ENCODE peak calls at places on chromosomes 12 and 14, in eight cellular contexts. V is vagina, K is transverse colon, W is HL-60, U is SK-N-SH, T is K562, F is stomach, N is breast epithelium. J is an unnamed sample.

GRCh38 chr14:91405241-91405721 is 12.3 kb downstream of the CCDC88C start:
- DNase-seq in V (no peak), K (no peak), W (no peak), U (no peak), T (no peak), F (no peak), N (no peak), J (no peak)

GRCh38 chr14:51419685-51420084 is 179.6 kb downstream of the TMX1 start:
- DNase-seq in V (no peak), K (no peak), W (peak), U (no peak), T (no peak), F (no peak), N (no peak), J (no peak)

GRCh38 chr14:33617154-33617553 is 333.7 kb downstream of the EGLN3 start:
- DNase-seq in V (no peak), K (no peak), W (no peak), U (no peak), T (no peak), F (no peak), N (no peak), J (no peak)

GRCh38 chr12:91111366-91112321 is at the start of gene LUM:
- DNase-seq in V (no peak), K (no peak), W (no peak), U (peak), T (no peak), F (no peak), N (no peak), J (no peak)

GRCh38 chr12:119686355-119686754 is 18.4 kb downstream of the PRKAB1 start:
- DNase-seq in V (no peak), K (no peak), W (no peak), U (no peak), T (no peak), F (peak), N (peak), J (no peak)

GRCh38 chr14:32363761-32364160 is 34.7 kb downstream of the AKAP6 start:
- DNase-seq in V (no peak), K (no peak), W (no peak), U (no peak), T (no peak), F (no peak), N (no peak), J (no peak)

GRCh38 chr14:60206837-60207533 is 41.8 kb upstream of the DHRS7 start:
- DNase-seq in V (no peak), K (no peak), W (peak), U (no peak), T (no peak), F (no peak), N (no peak), J (no peak)

GRCh38 chr14:59278111-59278510 is 89.6 kb downstream of the DAAM1 start:
- DNase-seq in V (no peak), K (no peak), W (no peak), U (no peak), T (peak), F (no peak), N (no peak), J (no peak)

GRCh38 chr14:21974741-21975140 is 301.1 kb upstream of the OR4E1 start:
- DNase-seq in V (no peak), K (no peak), W (no peak), U (no peak), T (no peak), F (no peak), N (no peak), J (no peak)

GRCh38 chr12:5165296-5165970 is 121.8 kb downstream of the KCNA5 start:
- DNase-seq in V (no peak), K (no peak), W (no peak), U (no peak), T (no peak), F (no peak), N (no peak), J (no peak)

GRCh38 chr12:20370841-20371240 is 2.5 kb downstream of the PDE3A start:
- DNase-seq in V (no peak), K (no peak), W (no peak), U (no peak), T (no peak), F (no peak), N (no peak), J (no peak)

GRCh38 chr14:55340482-55340881 is 69.3 kb downstream of the FBXO34 start:
- DNase-seq in V (no peak), K (no peak), W (no peak), U (no peak), T (no peak), F (no peak), N (no peak), J (no peak)

GRCh38 chr14:35628989-35629388 is 95.0 kb downstream of the INSM2 start:
- DNase-seq in V (no peak), K (no peak), W (no peak), U (no peak), T (peak), F (no peak), N (no peak), J (no peak)

GRCh38 chr14:44775248-44775647 is 186.5 kb downstream of the KLHL28 start:
- DNase-seq in V (no peak), K (no peak), W (no peak), U (no peak), T (no peak), F (no peak), N (no peak), J (no peak)

GRCh38 chr12:103043531-103044445 is 86.3 kb downstream of the ASCL1 start:
- DNase-seq in V (no peak), K (no peak), W (no peak), U (no peak), T (no peak), F (no peak), N (no peak), J (no peak)

GRCh38 chr12:70045514-70045913 is 197.7 kb upstream of the CNOT2 start:
- DNase-seq in V (no peak), K (peak), W (no peak), U (no peak), T (no peak), F (no peak), N (no peak), J (no peak)

GRCh38 chr14:28542040-28542439 is 224.5 kb upstream of the FOXG1 start:
- DNase-seq in V (no peak), K (no peak), W (no peak), U (no peak), T (no peak), F (no peak), N (no peak), J (no peak)

GRCh38 chr14:80930836-80931389 is 10.6 kb downstream of the CEP128 start:
- DNase-seq in V (no peak), K (peak), W (peak), U (no peak), T (no peak), F (no peak), N (no peak), J (no peak)

GRCh38 chr12:27463826-27464554 is 17.5 kb downstream of the SMCO2 start:
- DNase-seq in V (no peak), K (no peak), W (no peak), U (no peak), T (no peak), F (no peak), N (no peak), J (peak)

GRCh38 chr12:121796855-121797751 is 3.6 kb upstream of the RHOF start:
- DNase-seq in V (peak), K (peak), W (no peak), U (peak), T (peak), F (peak), N (peak), J (peak)

GRCh38 chr12:133038310-133038709 is 1.0 kb downstream of the ZNF84 start:
- DNase-seq in V (no peak), K (no peak), W (no peak), U (no peak), T (no peak), F (no peak), N (no peak), J (no peak)

GRCh38 chr12:49264466-49264872 is 413 bp upstream of the TUBA1C start:
- DNase-seq in V (no peak), K (no peak), W (no peak), U (no peak), T (no peak), F (peak), N (no peak), J (no peak)

GRCh38 chr14:99676657-99677056 is 7.4 kb upstream of the CYP46A1 start:
- DNase-seq in V (no peak), K (no peak), W (no peak), U (no peak), T (no peak), F (no peak), N (no peak), J (no peak)

GRCh38 chr12:32379667-32380066 is 19.7 kb upstream of the FGD4 start:
- DNase-seq in V (no peak), K (no peak), W (no peak), U (no peak), T (peak), F (no peak), N (no peak), J (no peak)

GRCh38 chr12:101743724-101744472 is 4.6 kb upstream of the SYCP3 start:
- DNase-seq in V (no peak), K (peak), W (no peak), U (no peak), T (no peak), F (no peak), N (no peak), J (no peak)

GRCh38 chr12:105455250-105455649 is 124.8 kb downstream of the C12orf75 start:
- DNase-seq in V (no peak), K (no peak), W (no peak), U (no peak), T (no peak), F (no peak), N (no peak), J (no peak)

GRCh38 chr14:97458302-97459137 is 661.3 kb downstream of the VRK1 start:
- DNase-seq in V (no peak), K (peak), W (no peak), U (peak), T (no peak), F (peak), N (no peak), J (no peak)

GRCh38 chr14:90105756-90106155 is 44.0 kb downstream of the KCNK13 start:
- DNase-seq in V (peak), K (no peak), W (no peak), U (no peak), T (no peak), F (no peak), N (no peak), J (no peak)

GRCh38 chr14:102539544-102540309 is 30.2 kb upstream of the ANKRD9 start:
- DNase-seq in V (no peak), K (no peak), W (no peak), U (peak), T (peak), F (no peak), N (no peak), J (no peak)

GRCh38 chr14:73740921-73741326 is 26.7 kb upstream of the PNMA1 start:
- DNase-seq in V (no peak), K (peak), W (no peak), U (peak), T (peak), F (peak), N (peak), J (peak)

GRCh38 chr12:88946377-88946997 is 366.2 kb upstream of the KITLG start:
- DNase-seq in V (no peak), K (no peak), W (no peak), U (no peak), T (no peak), F (no peak), N (no peak), J (no peak)

GRCh38 chr14:100640481-100641273 is 53.5 kb upstream of the BEGAIN start:
- DNase-seq in V (no peak), K (peak), W (peak), U (no peak), T (no peak), F (peak), N (no peak), J (no peak)

GRCh38 chr12:120213758-120214157 is 12.8 kb upstream of the RPLP0 start:
- DNase-seq in V (no peak), K (no peak), W (no peak), U (peak), T (no peak), F (no peak), N (no peak), J (no peak)

GRCh38 chr14:64294672-64295413 is 672 bp upstream of the ESR2 start:
- DNase-seq in V (no peak), K (peak), W (peak), U (peak), T (peak), F (peak), N (no peak), J (peak)
- H3K27ac ChIP-seq in V (no peak), K (peak), W (no peak), U (no peak), T (no peak), F (no peak), N (no peak), J (no peak)

GRCh38 chr12:26318661-26319068 is 123.3 kb downstream of the SSPN start:
- DNase-seq in V (no peak), K (peak), W (no peak), U (no peak), T (peak), F (no peak), N (no peak), J (peak)
- TF ChIP-seq POLR2AphosphoS5 in V (peak), K (no peak), W (no peak), U (no peak), T (no peak), F (no peak), N (no peak), J (peak)

DNA sequence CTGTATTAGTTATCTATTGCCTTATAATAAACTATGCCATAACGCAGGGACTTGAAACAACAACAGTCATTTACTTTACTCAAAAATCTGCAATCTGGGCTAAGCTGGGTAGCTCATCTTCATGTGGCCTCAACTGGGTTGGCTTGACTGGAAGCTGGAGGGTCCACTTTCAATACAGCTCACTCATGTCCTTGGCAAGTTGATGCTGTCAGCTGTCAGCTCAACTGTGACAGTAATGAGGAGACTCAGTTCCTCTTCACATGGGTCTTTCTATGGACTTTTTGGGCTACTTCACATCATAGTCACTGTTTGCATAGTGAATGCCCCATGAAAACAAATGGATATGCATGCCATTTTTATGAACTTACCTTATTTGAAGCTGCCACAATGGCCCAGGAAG is 33.6 kb upstream of the STRAP start:
- DNase-seq in V (no peak), K (no peak), W (no peak), U (no peak), T (no peak), F (no peak), N (no peak), J (no peak)
- H3K27ac ChIP-seq in V (no peak), K (no peak), W (no peak), U (no peak), T (no peak), F (no peak), N (no peak), J (no peak)

DNA sequence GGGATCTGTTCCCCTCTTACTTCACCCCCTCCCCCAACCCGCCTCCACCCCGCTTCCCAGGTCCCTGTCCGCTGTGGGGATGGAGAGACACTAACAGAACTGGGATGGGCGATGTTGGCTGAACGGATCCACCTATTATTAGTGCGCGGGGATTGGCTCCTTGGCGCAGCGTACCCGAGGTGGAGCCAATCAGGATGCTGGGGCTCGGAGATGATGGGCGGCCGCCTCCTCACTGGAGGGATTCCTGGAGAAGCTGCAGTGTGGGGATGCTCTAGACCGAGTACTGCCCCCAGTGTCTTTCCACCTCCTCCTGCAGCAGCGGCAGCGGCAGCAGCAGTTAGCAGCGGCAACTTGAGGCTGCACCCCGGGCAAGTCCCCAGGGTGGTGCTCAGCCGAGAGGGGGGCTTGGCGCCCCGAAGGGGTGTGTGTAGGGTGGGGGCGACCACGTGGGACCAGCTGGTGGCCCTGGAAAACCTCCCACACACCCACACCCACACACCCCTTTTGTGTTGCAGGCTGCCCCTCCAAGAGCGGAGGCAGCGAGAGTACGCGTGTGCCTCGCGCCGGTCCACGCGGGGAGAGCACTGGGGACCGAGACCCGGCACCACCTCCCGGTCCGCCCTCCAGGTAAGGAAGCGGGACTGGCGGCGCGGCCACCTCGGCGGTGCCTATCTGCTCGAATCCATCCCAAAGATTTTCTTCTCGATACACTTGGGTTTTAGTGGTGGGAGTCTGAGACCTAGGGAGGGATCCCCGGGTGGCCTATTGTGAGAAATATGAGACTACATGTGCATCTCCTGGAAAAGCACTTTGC is at the start of gene SYT1:
- DNase-seq in V (peak), K (peak), W (no peak), U (peak), T (no peak), F (no peak), N (no peak), J (peak)
- TF ChIP-seq POLR2AphosphoS5 in V (peak), K (no peak), W (no peak), U (peak), T (no peak), F (no peak), N (no peak), J (peak)

J was measured in sigmoid colon.